ENCODE peak calls at places on chromosomes 1 and 21, in nine cellular contexts. O is tibial nerve; E is body of pancreas; N is neuronal stem cell; S is aorta; X is ascending aorta; T is left lung; Z is lower lobe of right lung; U is CD8-positive, alpha-beta memory T cell. R is an unnamed sample.

GRCh38 chr1:147389532-147390184 is 147.2 kb downstream of the CHD1L start:
- DNase-seq in O (peak; percentile 12), E (no peak), N (peak; percentile 40), S (no peak), X (no peak), T (no peak), Z (no peak), U (peak; percentile 6), R (no peak)

GRCh38 chr1:213783273-213783672 is 204.5 kb upstream of the PROX1 start:
- DNase-seq in O (no peak), E (no peak), N (no peak), S (no peak), X (no peak), T (no peak), Z (no peak), U (no peak), R (no peak)

GRCh38 chr21:17416139-17416538 is 96.7 kb upstream of the CXADR start:
- DNase-seq in O (no peak), E (no peak), N (no peak), S (no peak), X (no peak), T (no peak), Z (no peak), U (no peak), R (no peak)

GRCh38 chr1:215710340-215710971 is 143.4 kb downstream of the KCTD3 start:
- DNase-seq in O (no peak), E (no peak), N (peak; percentile 57), S (no peak), X (no peak), T (no peak), Z (no peak), U (no peak), R (no peak)

GRCh38 chr1:161872506-161872905 is 106.4 kb downstream of the ATF6 start:
- DNase-seq in O (no peak), E (no peak), N (no peak), S (no peak), X (no peak), T (no peak), Z (no peak), U (no peak), R (no peak)

GRCh38 chr1:24711329-24711728 is 33.9 kb upstream of the CLIC4 start:
- DNase-seq in O (no peak), E (no peak), N (no peak), S (no peak), X (no peak), T (no peak), Z (no peak), U (no peak), R (no peak)

GRCh38 chr1:152442765-152443164 is 28.7 kb upstream of the CRNN start:
- DNase-seq in O (no peak), E (no peak), N (no peak), S (no peak), X (no peak), T (no peak), Z (no peak), U (no peak), R (no peak)

GRCh38 chr1:58586296-58586695 is 9.2 kb upstream of the TACSTD2 start:
- DNase-seq in O (no peak), E (no peak), N (no peak), S (no peak), X (no peak), T (no peak), Z (no peak), U (no peak), R (no peak)

GRCh38 chr1:175530981-175531380 is 212.4 kb downstream of the TNR start:
- DNase-seq in O (no peak), E (no peak), N (no peak), S (no peak), X (no peak), T (no peak), Z (no peak), U (no peak), R (no peak)

GRCh38 chr1:210441028-210441427 is 112.3 kb downstream of the HHAT start:
- DNase-seq in O (no peak), E (no peak), N (no peak), S (no peak), X (no peak), T (no peak), Z (no peak), U (no peak), R (no peak)
- H3K27ac ChIP-seq in O (no peak overlapping the region), E (no peak overlapping the region), N (no peak overlapping the region), S (no peak overlapping the region), X (no peak overlapping the region), T (no peak overlapping the region), Z (no peak overlapping the region), U (no peak overlapping the region), R (no peak overlapping the region)

DNA sequence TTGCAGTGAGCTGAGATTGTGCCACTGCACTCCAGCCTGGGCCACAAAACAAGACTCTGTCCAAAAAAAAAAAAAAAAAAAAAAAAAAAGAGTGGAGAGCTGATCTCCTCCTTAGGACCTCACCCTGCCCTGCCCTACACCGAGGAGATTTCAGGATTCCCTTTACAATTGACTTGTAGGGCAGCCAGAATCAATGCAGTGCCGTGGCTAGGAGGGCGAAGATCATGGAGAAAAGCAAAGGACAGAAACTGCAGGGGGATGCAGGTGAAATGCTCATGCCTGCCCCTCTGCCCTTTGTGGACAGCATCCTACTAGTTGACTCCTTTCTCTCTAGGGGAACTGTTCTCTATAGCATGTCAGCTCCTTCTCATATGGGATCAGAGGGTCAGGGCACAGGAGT is 9.6 kb downstream of the FHAD1 start:
- DNase-seq in O (no peak), E (no peak), N (no peak), S (no peak), X (no peak), T (no peak), Z (no peak), U (no peak), R (no peak)
- H3K4me1 ChIP-seq in O (no peaks in the 10 kb centered on the region), E (peaks cover 30% of the 10 kb centered on the region), N (peaks cover 7% of the 10 kb centered on the region), S (no peaks in the 10 kb centered on the region), X (no peaks in the 10 kb centered on the region), T (peaks cover 11% of the 10 kb centered on the region), Z (peaks cover 49% of the 10 kb centered on the region), U (peaks cover 18% of the 10 kb centered on the region), R (peaks cover 31% of the 10 kb centered on the region)

GRCh38 chr1:44672956-44673674 is 1.2 kb downstream of the TMEM53 start:
- DNase-seq in O (no peak), E (no peak), N (no peak), S (no peak), X (no peak), T (peak; percentile 35), Z (no peak), U (no peak), R (no peak)
- H3K27ac ChIP-seq in O (peak overlapping the region; percentile 93), E (peak overlapping the region; percentile 99), N (no peak overlapping the region), S (peak overlapping the region; percentile 50), X (peak overlapping the region; percentile 86), T (peak overlapping the region; percentile 91), Z (peak overlapping the region; percentile 95), U (peak overlapping the region; percentile 93), R (peak overlapping the region; percentile 90)

GRCh38 chr1:17565551-17565971 is 26.1 kb downstream of the ARHGEF10L start:
- DNase-seq in O (no peak), E (no peak), N (no peak), S (no peak), X (no peak), T (no peak), Z (no peak), U (no peak), R (no peak)
- H3K4me1 ChIP-seq in O (peaks cover 67% of the 10 kb centered on the region), E (peaks cover 100% of the 10 kb centered on the region), N (peaks cover 47% of the 10 kb centered on the region), S (peaks cover 5% of the 10 kb centered on the region), X (peaks cover 94% of the 10 kb centered on the region), T (peaks cover 18% of the 10 kb centered on the region), Z (peaks cover 67% of the 10 kb centered on the region), U (no peaks in the 10 kb centered on the region), R (peaks cover 98% of the 10 kb centered on the region)

GRCh38 chr1:41713557-41714327 is 205.0 kb downstream of the HIVEP3 start:
- DNase-seq in O (no peak), E (no peak), N (no peak), S (no peak), X (no peak), T (no peak), Z (no peak), U (no peak), R (no peak)
- H3K27ac ChIP-seq in O (no peak overlapping the region), E (no peak overlapping the region), N (no peak overlapping the region), S (no peak overlapping the region), X (no peak overlapping the region), T (no peak overlapping the region), Z (no peak overlapping the region), U (no peak overlapping the region), R (no peak overlapping the region)

DNA sequence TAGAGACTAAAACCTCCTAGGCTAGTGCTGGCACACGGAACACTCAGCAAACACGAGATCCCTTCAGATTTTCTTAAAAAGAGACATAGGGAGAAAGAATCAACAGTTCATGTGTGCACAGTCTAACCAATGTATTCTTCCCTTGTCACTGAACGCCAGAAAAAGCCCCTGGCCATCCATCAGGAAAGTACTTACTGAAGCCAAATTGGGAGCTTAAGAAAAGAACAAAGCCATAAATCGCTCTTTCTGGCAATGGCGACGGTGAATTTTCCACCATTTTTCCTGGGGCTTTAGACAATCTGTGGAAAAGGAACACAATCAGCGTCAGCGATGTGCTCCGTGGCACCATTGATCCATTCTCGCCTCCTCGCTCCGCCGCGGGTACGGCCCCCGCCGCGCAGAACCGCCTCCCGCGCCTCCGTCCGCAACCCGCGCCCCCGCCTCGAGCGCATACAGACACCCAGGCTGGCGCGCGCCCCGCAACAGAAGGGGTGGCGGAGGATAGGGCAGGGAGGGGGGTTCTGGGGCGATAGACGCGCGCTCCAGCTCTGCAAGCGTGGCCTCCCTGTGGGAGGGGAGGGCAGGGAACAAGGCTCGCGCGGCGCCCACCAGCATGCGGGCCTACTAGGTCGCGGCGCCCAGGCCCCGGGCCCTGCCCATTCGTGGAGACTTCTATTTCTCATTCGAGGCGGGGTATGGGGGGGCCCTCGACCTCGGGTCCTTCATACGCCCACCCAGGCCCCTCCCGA is 458 bp downstream of the PIGP start:
- DNase-seq in O (peak; percentile 69), E (no peak), N (no peak), S (peak; percentile 93), X (peak; percentile 84), T (peak; percentile 80), Z (no peak), U (no peak), R (peak; percentile 78)
- H3K4me1 ChIP-seq in O (peaks cover 10% of the 10 kb centered on the region), E (peaks cover 22% of the 10 kb centered on the region), N (peaks cover 10% of the 10 kb centered on the region), S (no peaks in the 10 kb centered on the region), X (peaks cover 15% of the 10 kb centered on the region), T (no peaks in the 10 kb centered on the region), Z (peaks cover 16% of the 10 kb centered on the region), U (peaks cover 15% of the 10 kb centered on the region), R (peaks cover 30% of the 10 kb centered on the region)